ENCODE peak calls at places on chromosome 10, in ten cellular contexts. K, D, N, P, Y, E, O, M, Q and H are unnamed samples. For H3K4me1, the result is how much of the 10 kb centered on the place peaks cover.

GRCh38 chr10:11088709-11089108 is 71.0 kb downstream of the CELF2 start:
- DNase-seq in K (no peak), Q (no peak), M (no peak), O (no peak), E (no peak), Y (no peak), P (no peak), D (no peak), N (no peak), H (no peak)

GRCh38 chr10:72567421-72567820 is 58.5 kb downstream of the MICU1 start:
- DNase-seq in K (peak), Q (peak), P (no peak), M (peak), Y (no peak), E (no peak), D (peak), N (no peak), O (no peak), H (no peak)

GRCh38 chr10:1198453-1199344 is 142.5 kb downstream of the WDR37 start:
- DNase-seq in D (no peak), E (peak), P (no peak), K (no peak), O (peak), M (no peak), Y (no peak), Q (no peak), N (no peak), H (no peak)

GRCh38 chr10:49837096-49837495 is 75.0 kb upstream of the OGDHL start:
- DNase-seq in Y (no peak), M (peak), Q (no peak), E (no peak), K (no peak), N (no peak), O (no peak), P (no peak), D (peak), H (no peak)

GRCh38 chr10:50226610-50227009 is 24.7 kb downstream of the ASAH2 start:
- DNase-seq in Y (no peak), E (no peak), O (no peak), P (no peak), N (no peak), Q (no peak), K (no peak), D (no peak), M (no peak), H (no peak)

GRCh38 chr10:129467346-129468119 is 492 bp downstream of the MGMT start:
- DNase-seq in E (no peak), P (no peak), K (peak), M (peak), D (no peak), O (no peak), Y (no peak), N (peak), Q (no peak), H (no peak)

GRCh38 chr10:71307469-71308085 is 11.5 kb upstream of the SLC29A3 start:
- DNase-seq in K (no peak), P (no peak), E (no peak), M (no peak), N (no peak), Y (no peak), O (no peak), D (no peak), Q (no peak), H (no peak)

GRCh38 chr10:32961343-32961891 is 3.4 kb upstream of the ITGB1 start:
- DNase-seq in P (no peak), K (no peak), Q (no peak), E (no peak), M (no peak), O (no peak), Y (no peak), D (no peak), N (no peak), H (no peak)

GRCh38 chr10:48474764-48475365 is 130.0 kb downstream of the ARHGAP22 start:
- DNase-seq in Y (no peak), D (no peak), Q (no peak), E (no peak), K (no peak), M (no peak), N (no peak), O (no peak), P (no peak), H (no peak)

GRCh38 chr10:121941532-121941931 is 13.7 kb upstream of the ATE1 start:
- DNase-seq in K (no peak), D (no peak), Y (no peak), E (no peak), O (no peak), P (no peak), M (no peak), N (no peak), Q (no peak), H (no peak)

GRCh38 chr10:24722676-24723385 is 856 bp downstream of the ARHGAP21 start:
- DNase-seq in Q (peak), K (peak), E (peak), Y (peak), M (peak), D (peak), P (peak), N (peak), O (peak), H (peak)

GRCh38 chr10:49139000-49139865 is 5.4 kb upstream of the FAM170B start:
- DNase-seq in Q (no peak), Y (no peak), K (peak), O (no peak), E (no peak), D (peak), P (no peak), N (no peak), M (peak), H (no peak)

GRCh38 chr10:7283246-7283645 is 127.6 kb downstream of the SFMBT2 start:
- DNase-seq in K (no peak), Y (no peak), P (no peak), M (no peak), N (no peak), Q (no peak), O (no peak), D (no peak), E (no peak), H (no peak)

GRCh38 chr10:123557366-123558108 is 108.6 kb upstream of the GPR26 start:
- DNase-seq in M (no peak), E (no peak), O (no peak), N (no peak), P (no peak), Q (no peak), D (no peak), Y (no peak), K (no peak), H (no peak)

GRCh38 chr10:3980660-3981059 is 195.7 kb upstream of the KLF6 start:
- DNase-seq in O (no peak), Q (no peak), E (no peak), K (no peak), Y (no peak), M (no peak), N (no peak), D (no peak), P (no peak), H (no peak)

GRCh38 chr10:22712246-22712958 is 2.0 kb downstream of the PIP4K2A start:
- DNase-seq in O (no peak), Y (no peak), E (no peak), K (peak), M (peak), D (peak), P (no peak), Q (no peak), N (no peak), H (no peak)

GRCh38 chr10:104707602-104708160 is 66.6 kb downstream of the SORCS3 start:
- DNase-seq in Y (no peak), M (no peak), P (no peak), Q (no peak), D (no peak), E (peak), K (no peak), O (no peak), N (no peak), H (no peak)

GRCh38 chr10:71076473-71077142 is 135.8 kb upstream of the UNC5B start:
- DNase-seq in N (no peak), Q (no peak), E (no peak), K (no peak), M (no peak), P (no peak), Y (no peak), D (no peak), O (peak), H (no peak)

GRCh38 chr10:49783645-49784044 is 21.5 kb upstream of the OGDHL start:
- DNase-seq in E (peak), K (no peak), N (no peak), Q (no peak), M (no peak), O (peak), D (no peak), P (no peak), Y (no peak), H (no peak)

DNA sequence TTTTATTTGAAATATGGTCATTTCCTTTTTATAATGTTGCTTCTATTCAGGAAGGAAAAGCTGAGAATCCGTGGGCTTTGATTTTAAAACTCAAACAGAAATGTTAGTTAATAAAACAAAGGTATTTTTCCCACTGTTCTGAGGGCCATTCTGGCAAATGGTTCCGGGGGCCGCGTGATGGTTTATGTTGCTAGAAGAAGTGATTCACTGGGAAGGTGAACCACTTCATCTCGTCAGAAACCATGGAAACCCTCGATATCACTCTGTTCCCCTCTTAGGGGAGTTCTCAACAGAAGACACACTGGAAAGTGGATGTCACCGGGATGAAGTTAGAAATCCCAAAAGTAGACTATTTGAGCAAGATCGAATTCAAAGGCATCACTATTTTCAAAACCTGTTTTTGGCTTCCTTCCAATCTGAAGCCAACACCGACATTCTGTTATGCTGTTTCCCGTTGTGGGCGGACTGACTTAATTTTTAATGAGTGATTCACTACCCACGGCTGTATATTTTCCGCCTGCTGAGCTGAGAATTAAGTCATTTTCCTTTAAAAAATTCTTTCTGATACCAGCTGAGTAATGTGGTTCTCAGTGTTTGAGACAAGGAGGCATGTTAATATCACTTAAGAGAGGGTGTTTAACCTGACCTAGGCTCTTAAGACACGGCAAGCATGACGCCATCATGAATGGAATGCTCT is 84.1 kb downstream of the PTPRE start:
- DNase-seq in M (peak), Q (no peak), N (no peak), D (peak), O (no peak), P (no peak), K (peak), E (no peak), Y (no peak), H (no peak)
- H3K4me3 ChIP-seq in M (peak), Q (no peak), N (no peak), D (no peak), O (no peak), P (no peak), K (peak), E (no peak), Y (peak), H (peak)

GRCh38 chr10:108471420-108471819 is 1306.9 kb upstream of the SORCS1 start:
- DNase-seq in Q (no peak), E (no peak), D (no peak), P (no peak), K (no peak), N (no peak), M (no peak), O (no peak), Y (no peak), H (no peak)
- H3K27ac ChIP-seq in Q (no peak), E (no peak), D (no peak), P (no peak), K (no peak), N (no peak), M (no peak), O (no peak), Y (no peak), H (no peak)

GRCh38 chr10:29482591-29483421 is 152.0 kb downstream of the SVIL start:
- DNase-seq in P (no peak), M (peak), N (peak), O (peak), Q (no peak), D (peak), E (no peak), K (peak), Y (no peak), H (peak)
- H3K4me1 ChIP-seq in P (under half), M (under half), N (half or more), O (under half), Q (under half), D (under half), E (under half), K (under half), Y (under half), H (under half)

DNA sequence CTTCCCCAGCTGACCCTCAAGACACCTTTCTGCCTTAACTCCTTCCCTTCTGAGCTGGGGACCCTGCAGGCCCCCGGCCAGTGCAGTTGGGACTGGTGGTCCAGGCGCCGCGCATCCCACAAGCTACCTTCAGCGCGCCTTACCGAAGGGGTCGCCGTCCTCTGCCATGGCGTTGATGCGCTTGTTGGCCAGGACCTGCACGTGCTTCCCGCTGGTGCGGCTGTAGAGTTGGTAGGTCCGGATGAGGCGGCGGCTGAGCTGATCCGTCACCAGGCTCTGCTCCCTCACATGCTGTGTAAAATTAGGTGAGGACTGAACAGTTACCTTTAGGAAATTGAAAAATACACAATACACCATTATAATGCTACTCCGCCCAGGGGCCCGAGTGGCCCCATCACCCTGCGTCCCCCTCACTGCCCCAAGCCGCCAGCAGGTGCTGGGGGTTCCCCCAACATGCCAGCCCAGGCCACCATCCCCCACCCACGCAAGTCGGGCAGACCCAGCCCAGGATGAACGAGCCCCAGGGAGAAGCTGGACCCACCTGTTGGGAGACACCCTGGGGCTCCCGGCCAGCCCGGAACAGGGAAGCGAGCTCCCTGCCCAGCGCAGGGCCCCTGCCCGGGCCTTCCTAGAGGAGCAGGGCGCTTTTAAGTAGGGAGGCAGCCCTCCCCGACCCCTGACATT is 1.2 kb downstream of the FGF8 start:
- DNase-seq in D (no peak), K (peak), N (no peak), E (no peak), Q (no peak), Y (no peak), P (no peak), M (no peak), O (peak), H (peak)
- H3K4me3 ChIP-seq in D (no peak), K (no peak), N (no peak), E (peak), Q (no peak), Y (no peak), P (no peak), M (no peak), O (peak), H (peak)

DNA sequence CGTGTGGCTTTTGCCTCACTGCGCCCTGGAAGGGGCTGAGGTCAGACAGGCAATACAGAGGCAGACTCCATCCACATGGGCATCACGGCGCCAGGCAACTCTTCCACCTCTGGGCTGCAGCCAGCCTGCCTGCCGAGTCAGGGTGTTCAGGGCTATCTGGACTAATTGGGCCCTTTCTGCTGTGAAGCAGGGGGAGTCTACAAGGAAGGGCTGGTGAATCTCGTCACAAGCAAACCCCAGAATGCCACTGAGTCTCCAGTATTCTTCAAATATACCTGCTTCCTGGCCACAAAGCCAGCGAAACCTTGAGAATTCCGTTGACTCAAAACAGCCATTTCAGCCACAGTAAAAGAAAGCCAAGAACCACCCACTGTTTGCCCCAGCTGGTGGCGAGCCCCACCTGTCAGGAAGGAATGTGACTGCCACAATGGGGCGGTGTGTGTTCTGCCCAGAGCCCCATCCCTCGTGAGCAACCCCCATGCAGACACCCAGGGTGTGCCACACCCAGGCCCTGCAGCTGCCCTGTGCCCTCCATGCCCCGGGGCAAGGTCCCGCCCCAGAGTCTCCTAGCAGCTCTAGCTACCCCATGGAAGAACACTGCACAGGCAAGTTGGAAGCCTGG is 117.3 kb downstream of the FAM53B start:
- DNase-seq in O (no peak), P (no peak), E (no peak), M (no peak), K (no peak), Q (no peak), D (no peak), Y (no peak), N (no peak), H (peak)
- H3K27ac ChIP-seq in O (no peak), P (no peak), E (no peak), M (no peak), K (no peak), Q (peak), D (no peak), Y (peak), N (peak), H (peak)